ENCODE peak calls at places on chromosome 6, in eight cellular contexts. F is WERI-Rb-1; Y is gastrocnemius medialis; L is A549; X is epithelial cell of esophagus; E is CD8-positive, alpha-beta T cell; A is cardiac muscle cell; N is adrenal gland. C is an unnamed sample.

GRCh38 chr6:67898875-67899274 is 736.2 kb upstream of the ADGRB3 start:
- DNase-seq in L (no peak), Y (no peak), F (no peak), A (no peak), X (no peak), E (no peak), N (no peak), C (no peak)

GRCh38 chr6:88499845-88500699 is 333.9 kb upstream of the CNR1 start:
- DNase-seq in N (no peak), L (no peak), E (no peak), X (no peak), A (no peak), Y (no peak), F (no peak), C (peak; percentile 52)

GRCh38 chr6:901696-902455 is 208.9 kb upstream of the EXOC2 start:
- DNase-seq in E (no peak), F (no peak), L (no peak), Y (no peak), N (no peak), A (no peak), X (no peak), C (no peak)

GRCh38 chr6:39530201-39530759 is 194.9 kb downstream of the KIF6 start:
- DNase-seq in X (peak; percentile 22), F (no peak), A (no peak), E (no peak), N (peak; percentile 49), Y (no peak), L (no peak), C (peak; percentile 88)

GRCh38 chr6:85747654-85748053 is 105.0 kb upstream of the SYNCRIP start:
- DNase-seq in F (no peak), X (peak; percentile 59), Y (no peak), E (no peak), N (no peak), L (peak; percentile 14), A (no peak), C (no peak)

GRCh38 chr6:23329091-23329490 is 759.7 kb downstream of the HDGFL1 start:
- DNase-seq in N (no peak), F (no peak), E (no peak), L (no peak), X (peak; percentile 27), Y (no peak), A (peak; percentile 4), C (no peak)

GRCh38 chr6:11113038-11113437 is 1.5 kb upstream of the ERVFRD-1 start:
- DNase-seq in X (no peak), L (no peak), A (no peak), N (no peak), F (no peak), E (no peak), Y (no peak), C (no peak)

GRCh38 chr6:98834060-98835031 is at the start of gene POU3F2:
- DNase-seq in N (peak; percentile 89), F (peak; percentile 92), X (peak; percentile 76), L (peak; percentile 66), A (peak; percentile 97), Y (no peak), E (no peak), C (peak; percentile 78)

GRCh38 chr6:163249651-163250101 is 164.8 kb upstream of the QKI start:
- DNase-seq in A (no peak), F (no peak), E (no peak), Y (no peak), X (no peak), N (no peak), L (no peak), C (no peak)

GRCh38 chr6:109772961-109773431 is 81.9 kb downstream of the FIG4 start:
- DNase-seq in F (no peak), E (no peak), L (no peak), A (no peak), X (no peak), N (peak; percentile 29), Y (no peak), C (no peak)

GRCh38 chr6:24574809-24575208 is 71.2 kb downstream of the KIAA0319 start:
- DNase-seq in Y (no peak), X (peak; percentile 66), N (no peak), A (no peak), E (no peak), F (no peak), L (no peak), C (peak; percentile 52)

GRCh38 chr6:111978826-111979225 is 75.1 kb upstream of the CCN6 start:
- DNase-seq in X (peak; percentile 73), Y (no peak), E (no peak), N (no peak), F (no peak), A (no peak), L (no peak), C (no peak)

GRCh38 chr6:35318845-35319220 is 21.2 kb downstream of the DEF6 start:
- DNase-seq in X (no peak), Y (no peak), A (no peak), N (no peak), L (no peak), E (no peak), F (no peak), C (no peak)

GRCh38 chr6:90261801-90262200 is 34.8 kb downstream of the BACH2 start:
- DNase-seq in F (no peak), A (no peak), N (no peak), L (no peak), X (no peak), E (no peak), Y (no peak), C (no peak)

GRCh38 chr6:96702626-96703025 is 134.7 kb downstream of the GPR63 start:
- DNase-seq in Y (no peak), N (no peak), X (no peak), A (no peak), E (no peak), F (no peak), L (no peak), C (no peak)

GRCh38 chr6:130575971-130576370 is 210.2 kb downstream of the TMEM200A start:
- DNase-seq in E (peak; percentile 11), N (no peak), L (no peak), X (no peak), Y (no peak), F (no peak), A (no peak), C (peak; percentile 85)

GRCh38 chr6:144547409-144547808 is 262.3 kb downstream of the UTRN start:
- DNase-seq in L (no peak), X (no peak), N (no peak), Y (no peak), A (no peak), E (no peak), F (no peak), C (no peak)

GRCh38 chr6:43916091-43916923 is 146.3 kb downstream of the VEGFA start:
- DNase-seq in F (no peak), X (no peak), A (no peak), E (no peak), L (no peak), N (peak; percentile 57), Y (no peak), C (no peak)

GRCh38 chr6:158938220-158938619 is 61.8 kb downstream of the RSPH3 start:
- DNase-seq in Y (no peak), N (no peak), F (no peak), L (no peak), E (no peak), A (no peak), X (no peak), C (no peak)

GRCh38 chr6:169969372-169970099 is 218.1 kb downstream of the ERMARD start:
- DNase-seq in Y (peak; percentile 10), N (peak; percentile 40), F (no peak), A (no peak), L (no peak), X (no peak), E (no peak), C (no peak)

GRCh38 chr6:24902782-24903181 is 33.0 kb downstream of the RIPOR2 start:
- DNase-seq in E (no peak), L (no peak), A (no peak), Y (peak; percentile 83), F (no peak), N (peak; percentile 35), X (peak; percentile 5), C (no peak)

GRCh38 chr6:18121580-18122127 is 823 bp downstream of the NHLRC1 start:
- DNase-seq in E (no peak), X (no peak), Y (peak; percentile 13), N (no peak), L (no peak), A (no peak), F (peak; percentile 41), C (peak; percentile 65)
- TF ChIP-seq CTCF in E (no peak), X (no peak), Y (no peak), N (no peak), L (no peak), A (no peak), F (peak; percentile 66), C (peak; percentile 70)

DNA sequence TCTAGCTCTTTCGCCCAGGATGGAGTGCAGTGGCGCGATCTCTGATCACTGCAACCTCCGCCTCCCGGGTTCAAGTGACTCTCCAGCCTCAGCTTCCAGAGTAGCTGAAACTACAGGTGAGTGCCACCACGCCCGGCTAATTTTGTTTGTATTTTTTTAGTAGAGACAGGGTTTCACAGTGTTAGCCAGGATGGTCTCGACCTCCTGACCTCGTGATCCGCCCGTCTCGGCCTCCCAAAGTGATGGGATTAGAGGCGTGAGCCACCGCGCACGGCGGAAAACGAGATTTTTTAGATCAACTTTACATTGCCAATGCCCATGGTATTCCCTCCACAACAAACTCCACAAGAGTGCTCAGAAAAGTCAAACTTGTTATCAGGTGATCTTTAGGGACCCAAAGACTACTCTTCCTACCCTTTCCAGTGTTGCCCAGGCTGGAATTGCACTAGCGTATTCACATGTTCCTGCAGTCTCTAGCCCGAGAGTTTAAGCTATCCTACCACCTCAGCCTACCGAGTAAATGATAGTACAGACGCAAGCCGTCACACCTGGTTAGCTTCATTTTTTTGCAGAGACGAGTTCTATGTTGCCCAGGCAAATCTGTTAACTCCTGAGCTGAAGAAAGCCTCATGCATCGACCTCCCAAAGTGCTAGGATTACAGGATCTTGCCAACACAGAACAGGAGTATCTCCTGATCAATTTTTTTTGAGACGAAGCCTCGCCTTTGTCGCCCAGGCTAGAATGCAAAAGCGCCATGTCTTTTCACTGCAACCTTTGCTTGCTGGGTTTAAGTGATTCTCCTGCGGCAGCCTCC is 128.2 kb downstream of the HFE start:
- DNase-seq in Y (no peak), L (no peak), X (peak; percentile 57), N (no peak), F (no peak), E (no peak), A (peak; percentile 37), C (peak; percentile 80)
- H3K4me3 ChIP-seq in Y (peak overlapping the region; percentile 53), L (no peak overlapping the region), X (peak overlapping the region; percentile 68), N (no peak overlapping the region), F (no peak overlapping the region), E (peak overlapping the region; percentile 63), A (peak overlapping the region; percentile 47), C (peak overlapping the region; percentile 70)

GRCh38 chr6:149041953-149042352 is 275.6 kb upstream of the TAB2 start:
- DNase-seq in E (no peak), A (no peak), N (no peak), L (no peak), Y (no peak), F (no peak), X (no peak), C (no peak)
- TF ChIP-seq CTCF in E (no peak), A (no peak), N (no peak), L (no peak), Y (no peak), F (no peak), X (no peak), C (no peak)

DNA sequence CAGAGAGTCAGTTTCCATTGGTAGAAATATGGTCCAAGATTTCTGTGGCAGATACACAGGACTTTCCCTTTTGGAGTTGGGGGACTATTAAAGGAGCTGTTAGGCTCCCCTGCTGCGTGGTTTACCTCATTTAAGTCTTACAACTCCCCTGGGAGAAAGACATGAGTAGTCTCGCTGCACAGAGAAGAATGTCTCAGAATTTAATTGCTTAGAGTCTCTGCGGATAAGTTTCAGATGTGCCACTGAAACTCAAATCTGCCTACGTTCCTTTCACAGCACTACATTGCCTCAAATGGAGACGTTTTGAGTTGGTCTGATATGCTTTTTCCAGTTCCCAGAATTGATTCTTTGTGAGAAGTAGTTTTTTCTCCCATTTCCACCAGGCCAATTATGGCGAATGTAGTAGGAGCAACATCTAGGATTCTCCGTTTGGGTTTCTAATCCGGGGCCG is 585 bp upstream of the SLC35F1 start:
- DNase-seq in F (no peak), N (no peak), L (no peak), A (no peak), E (no peak), X (no peak), Y (no peak), C (peak; percentile 42)
- H3K4me3 ChIP-seq in F (peak overlapping the region; percentile 71), N (no peak overlapping the region), L (peak overlapping the region; percentile 58), A (peak overlapping the region; percentile 61), E (no peak overlapping the region), X (no peak overlapping the region), Y (peak overlapping the region; percentile 58), C (no peak overlapping the region)